ENCODE peak calls at places on chromosomes 4 and X, in five cellular contexts. H is HCT116, J is GM23248, R is PC-3, S is GM23338. Q is an unnamed sample.

GRCh38 chr4:8274772-8275241 is 5.3 kb downstream of the HTRA3 start:
- DNase-seq in H (no peak), J (peak; percentile 99), R (no peak), S (no peak), Q (no peak)

GRCh38 chr4:18934197-18934596 is 912.6 kb upstream of the LCORL start:
- DNase-seq in H (no peak), J (peak; percentile 4), R (peak; percentile 33), S (peak; percentile 31), Q (no peak)

GRCh38 chr4:147236806-147237205 is 244.1 kb upstream of the EDNRA start:
- DNase-seq in H (no peak), J (no peak), R (no peak), S (no peak), Q (no peak)

GRCh38 chr4:28682872-28683271 is 1822.2 kb downstream of the STIM2 start:
- DNase-seq in H (no peak), J (no peak), R (no peak), S (peak; percentile 79), Q (no peak)

GRCh38 chr4:144355809-144356757 is 215.6 kb upstream of the GYPA start:
- DNase-seq in H (peak; percentile 67), J (peak; percentile 78), R (peak; percentile 85), S (peak; percentile 58), Q (peak; percentile 50)

GRCh38 chrX:51905711-51906110 is 12.3 kb downstream of the MAGED1 start:
- DNase-seq in H (no peak), J (no peak), R (no peak), S (no peak), Q (no peak)

GRCh38 chr4:74018771-74019170 is 19.7 kb downstream of the CXCL3 start:
- DNase-seq in H (no peak), J (no peak), R (no peak), S (no peak), Q (no peak)

GRCh38 chrX:3577551-3577950 is 135.9 kb downstream of the PRKX start:
- DNase-seq in H (no peak), J (no peak), R (no peak), S (no peak), Q (no peak)

GRCh38 chrX:82335772-82336171 is 1133.9 kb downstream of the SH3BGRL start:
- DNase-seq in H (no peak), J (no peak), R (peak; percentile 26), S (no peak), Q (peak; percentile 35)

GRCh38 chr4:182969651-182970279 is 52.6 kb upstream of the DCTD start:
- DNase-seq in H (no peak), J (no peak), R (peak; percentile 45), S (no peak), Q (no peak)

GRCh38 chr4:125317526-125317880 is 2.7 kb downstream of the FAT4 start:
- DNase-seq in H (no peak), J (peak; percentile 78), R (no peak), S (peak; percentile 83), Q (no peak)

GRCh38 chr4:41215155-41215554 is 813 bp upstream of the APBB2 start:
- DNase-seq in H (no peak), J (peak; percentile 30), R (no peak), S (no peak), Q (no peak)

GRCh38 chrX:150648296-150648940 is 44.8 kb upstream of the MTMR1 start:
- DNase-seq in H (no peak), J (no peak), R (no peak), S (no peak), Q (no peak)

GRCh38 chrX:9349572-9350259 is 115.1 kb upstream of the TBL1X start:
- DNase-seq in H (no peak), J (peak; percentile 61), R (peak; percentile 73), S (no peak), Q (peak; percentile 48)
- H3K9me2 ChIP-seq in H (no peaks in the 10 kb centered on the region), J (no peaks in the 10 kb centered on the region), R (no peaks in the 10 kb centered on the region), S (no peaks in the 10 kb centered on the region), Q (no peaks in the 10 kb centered on the region)

GRCh38 chrX:71292669-71293379 is 8.7 kb upstream of the ITGB1BP2 start:
- DNase-seq in H (no peak), J (peak; percentile 57), R (peak; percentile 64), S (no peak), Q (no peak)
- H3K4me3 ChIP-seq in H (no peak overlapping the region), J (no peak overlapping the region), R (no peak overlapping the region), S (no peak overlapping the region), Q (no peak overlapping the region)

GRCh38 chr4:57055873-57056272 is 54.3 kb downstream of the IGFBP7 start:
- DNase-seq in H (no peak), J (no peak), R (no peak), S (no peak), Q (no peak)

GRCh38 chr4:57051524-57051923 is 58.7 kb downstream of the IGFBP7 start:
- DNase-seq in H (no peak), J (no peak), R (no peak), S (no peak), Q (no peak)

GRCh38 chr4:57051100-57051499 is 59.1 kb downstream of the IGFBP7 start:
- DNase-seq in H (no peak), J (no peak), R (no peak), S (no peak), Q (no peak)

GRCh38 chr4:57048590-57049304 is 61.4 kb downstream of the IGFBP7 start:
- DNase-seq in H (no peak), J (no peak), R (peak; percentile 68), S (no peak), Q (no peak)

DNA sequence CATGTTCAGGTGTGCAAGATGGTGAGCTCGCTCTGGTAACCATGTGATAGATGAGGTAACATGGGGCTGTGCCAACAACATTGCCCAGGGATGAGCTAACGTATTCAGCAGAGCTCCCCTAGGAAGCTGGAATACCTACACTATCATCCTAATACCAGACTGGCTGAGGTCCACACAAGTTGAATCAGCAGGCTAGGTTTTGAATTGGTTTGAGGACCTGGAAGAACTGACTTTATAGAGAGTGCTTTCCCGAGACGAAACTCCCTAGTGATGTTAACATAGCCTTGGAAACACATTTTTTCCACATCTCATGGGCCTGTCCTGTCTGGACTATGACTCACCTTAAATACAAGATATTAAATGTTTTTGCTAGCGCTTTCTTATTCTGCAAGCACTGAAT is 56.7 kb downstream of the IGFBP7 start:
- DNase-seq in H (no peak), J (peak; percentile 62), R (no peak), S (no peak), Q (no peak)
- H3K9me2 ChIP-seq in H (no peaks in the 10 kb centered on the region), J (no peaks in the 10 kb centered on the region), R (no peaks in the 10 kb centered on the region), S (no peaks in the 10 kb centered on the region), Q (no peaks in the 10 kb centered on the region)

DNA sequence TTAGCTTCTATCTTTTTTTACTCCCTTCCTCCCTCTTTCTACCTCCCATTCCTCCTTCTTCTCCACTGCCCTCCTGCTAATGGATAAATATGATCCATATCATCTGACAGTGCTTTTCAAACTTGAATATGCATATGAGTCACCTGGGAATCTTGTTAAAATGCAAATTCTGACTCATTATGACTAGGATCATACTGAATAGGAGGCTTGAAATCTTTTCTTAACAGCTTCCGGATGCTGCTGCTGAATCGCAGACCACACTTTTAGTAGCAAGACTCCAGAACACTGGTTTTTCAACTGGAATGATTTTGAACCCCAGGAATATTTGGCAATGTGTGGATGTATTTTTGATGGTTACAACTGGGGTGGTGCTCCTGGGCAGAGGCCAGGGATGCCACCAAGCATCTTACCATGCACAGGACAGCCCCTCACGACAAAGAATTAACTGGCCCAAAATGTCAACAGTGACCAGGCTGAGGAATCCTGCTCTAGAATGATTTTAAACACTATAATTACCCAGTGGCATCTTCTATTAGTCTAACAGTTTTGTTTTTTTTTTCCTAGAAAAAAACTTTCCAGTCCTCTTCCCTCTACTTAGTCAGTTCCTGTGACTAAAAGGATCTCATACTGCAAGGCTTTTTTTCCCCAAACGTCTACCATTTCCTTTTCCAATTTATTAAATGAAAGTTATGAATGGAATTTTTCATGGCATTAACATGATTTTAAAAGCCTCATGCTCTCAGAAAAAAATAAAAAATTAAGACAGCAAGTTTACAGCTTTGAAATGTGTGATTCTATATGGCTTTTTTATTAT is 10.6 kb upstream of the PYURF start:
- DNase-seq in H (no peak), J (peak; percentile 98), R (peak; percentile 92), S (peak; percentile 23), Q (no peak)
- H3K4me3 ChIP-seq in H (no peak overlapping the region), J (peak overlapping the region; percentile 57), R (peak overlapping the region; percentile 48), S (peak overlapping the region; percentile 53), Q (no peak overlapping the region)

GRCh38 chr4:61478340-61478739 is 278.2 kb downstream of the ADGRL3 start:
- DNase-seq in H (no peak), J (no peak), R (no peak), S (no peak), Q (no peak)
- H3K9me2 ChIP-seq in H (no peaks in the 10 kb centered on the region), J (no peaks in the 10 kb centered on the region), R (no peaks in the 10 kb centered on the region), S (no peaks in the 10 kb centered on the region), Q (no peaks in the 10 kb centered on the region)

DNA sequence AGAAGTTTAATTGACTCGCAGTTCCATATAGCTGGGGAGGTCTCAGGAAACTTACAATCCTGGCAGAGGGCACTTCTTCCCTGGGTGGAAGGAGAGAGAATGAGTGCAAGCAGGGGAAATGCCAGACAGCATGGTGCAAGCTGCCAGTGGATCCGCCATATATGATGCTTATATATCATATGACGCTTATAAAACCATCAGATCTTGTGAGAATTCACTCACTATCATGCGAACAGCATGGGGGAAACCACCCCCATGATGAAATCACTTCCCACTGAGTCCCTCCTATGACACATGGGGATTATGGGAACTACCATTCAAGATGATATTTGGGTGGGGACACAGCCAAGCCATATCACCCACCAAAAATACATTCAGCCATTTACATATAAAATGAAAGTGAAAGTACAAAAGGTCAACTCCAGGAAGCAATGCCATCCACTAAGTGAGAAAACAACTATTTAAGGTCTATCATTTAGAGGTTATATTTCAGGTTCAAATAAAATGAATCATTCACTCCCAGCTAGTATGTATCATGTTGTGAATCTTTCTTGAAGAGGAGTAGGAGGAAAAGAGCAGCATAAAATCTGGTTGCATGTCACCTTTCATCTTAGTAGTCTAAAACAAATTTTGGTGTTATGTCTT is 20.3 kb upstream of the DYNLT3 start:
- DNase-seq in H (no peak), J (no peak), R (no peak), S (no peak), Q (no peak)
- H3K4me3 ChIP-seq in H (no peak overlapping the region), J (no peak overlapping the region), R (no peak overlapping the region), S (no peak overlapping the region), Q (no peak overlapping the region)

GRCh38 chr4:188245651-188246050 is 106.4 kb downstream of the TRIML1 start:
- DNase-seq in H (no peak), J (no peak), R (no peak), S (no peak), Q (no peak)
- H3K9me2 ChIP-seq in H (no peaks in the 10 kb centered on the region), J (no peaks in the 10 kb centered on the region), R (no peaks in the 10 kb centered on the region), S (no peaks in the 10 kb centered on the region), Q (no peaks in the 10 kb centered on the region)

DNA sequence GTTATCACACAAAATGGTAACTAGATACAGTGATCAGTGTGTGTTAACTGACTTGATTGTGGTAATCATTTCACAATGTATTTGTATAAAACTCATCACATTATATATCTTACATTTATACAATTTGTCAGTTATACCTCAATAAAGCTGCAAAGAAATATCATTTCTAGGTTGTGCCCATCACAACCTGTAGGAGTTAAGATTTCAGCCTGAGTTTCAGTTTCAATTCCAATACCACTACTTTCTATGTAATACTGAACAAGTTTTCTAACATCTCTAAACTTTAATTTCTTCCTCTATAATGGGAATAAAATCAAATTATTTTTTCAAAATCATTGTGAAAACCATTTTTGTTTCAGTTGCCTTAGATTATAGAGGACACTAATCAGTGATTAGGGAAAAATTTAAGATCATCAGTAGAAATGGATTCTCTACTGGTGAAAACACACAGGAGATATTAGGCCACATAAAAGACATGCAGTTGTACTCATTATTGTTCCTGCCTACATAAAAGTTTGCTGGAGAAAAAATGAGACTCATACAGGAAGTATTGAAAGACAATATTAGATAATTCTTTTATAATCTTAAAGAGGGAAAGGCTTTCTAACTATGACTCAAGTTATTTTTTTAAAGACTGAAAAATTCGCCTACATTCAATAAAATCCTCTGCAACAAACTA is 18.4 kb upstream of the TBC1D1 start:
- DNase-seq in H (no peak), J (no peak), R (no peak), S (no peak), Q (no peak)
- H3K4me3 ChIP-seq in H (no peak overlapping the region), J (no peak overlapping the region), R (no peak overlapping the region), S (no peak overlapping the region), Q (no peak overlapping the region)

GRCh38 chr4:161404346-161405110 is 759.3 kb downstream of the FSTL5 start:
- DNase-seq in H (no peak), J (no peak), R (peak; percentile 37), S (no peak), Q (no peak)
- H3K9me2 ChIP-seq in H (no peaks in the 10 kb centered on the region), J (peaks cover 3% of the 10 kb centered on the region), R (no peaks in the 10 kb centered on the region), S (peaks cover 3% of the 10 kb centered on the region), Q (no peaks in the 10 kb centered on the region)

Q was measured in PC-9.